ENCODE peak calls at places on chromosomes 4 and X, in eight cellular contexts. C is fibroblast of mammary gland, J is neural crest cell, S is D341Med, M is cardiac muscle cell, N is uterus, R is germinal center, U is iris pigment epithelial cell. B is an unnamed sample.

GRCh38 chr4:87679449-87680169 is 29.5 kb downstream of the DMP1 start:
- DNase-seq in C (peak; percentile 76), J (peak; percentile 69), S (peak; percentile 69), M (peak; percentile 84), N (peak; percentile 73), R (peak; percentile 30), U (peak; percentile 69), B (peak; percentile 36)

GRCh38 chrX:28312965-28313364 is 274.3 kb upstream of the IL1RAPL1 start:
- DNase-seq in C (no peak), J (no peak), S (no peak), M (no peak), N (no peak), R (no peak), U (no peak), B (no peak)

GRCh38 chr4:16218950-16219349 is 7.3 kb downstream of the TAPT1 start:
- DNase-seq in C (no peak), J (no peak), S (no peak), M (no peak), N (no peak), R (no peak), U (no peak), B (no peak)

GRCh38 chr4:171880136-171880535 is 66.9 kb downstream of the GALNTL6 start:
- DNase-seq in C (peak; percentile 64), J (no peak), S (no peak), M (peak; percentile 59), N (no peak), R (no peak), U (peak; percentile 98), B (peak; percentile 48)

GRCh38 chr4:118783887-118784286 is 52.0 kb downstream of the SEC24D start:
- DNase-seq in C (peak; percentile 82), J (no peak), S (no peak), M (peak; percentile 56), N (no peak), R (no peak), U (peak; percentile 86), B (peak; percentile 66)

GRCh38 chr4:116539744-116540143 is 545.6 kb downstream of the TRAM1L1 start:
- DNase-seq in C (no peak), J (no peak), S (no peak), M (no peak), N (no peak), R (no peak), U (no peak), B (no peak)

GRCh38 chrX:100750901-100751300 is 19.0 kb upstream of the SYTL4 start:
- DNase-seq in C (no peak), J (no peak), S (no peak), M (no peak), N (no peak), R (no peak), U (no peak), B (no peak)

GRCh38 chrX:17170973-17171372 is 204.0 kb upstream of the NHS start:
- DNase-seq in C (no peak), J (no peak), S (no peak), M (no peak), N (no peak), R (no peak), U (no peak), B (no peak)

GRCh38 chr4:47010347-47011188 is 17.2 kb upstream of the GABRA4 start:
- DNase-seq in C (no peak), J (no peak), S (no peak), M (no peak), N (no peak), R (no peak), U (no peak), B (no peak)

GRCh38 chrX:13598877-13599276 is 29.5 kb downstream of the EGFL6 start:
- DNase-seq in C (peak; percentile 25), J (no peak), S (peak; percentile 25), M (peak; percentile 6), N (no peak), R (no peak), U (peak; percentile 18), B (peak; percentile 3)

GRCh38 chr4:148951346-148951745 is 509.1 kb upstream of the NR3C2 start:
- DNase-seq in C (no peak), J (no peak), S (no peak), M (no peak), N (no peak), R (no peak), U (no peak), B (peak; percentile 42)

GRCh38 chr4:1207157-1207470 is 34.7 kb upstream of the SPON2 start:
- DNase-seq in C (no peak), J (no peak), S (no peak), M (no peak), N (no peak), R (no peak), U (no peak), B (no peak)

GRCh38 chrX:152913354-152913753 is 15.5 kb downstream of the ZNF185 start:
- DNase-seq in C (no peak), J (no peak), S (no peak), M (no peak), N (no peak), R (peak; percentile 21), U (no peak), B (no peak)

GRCh38 chr4:74667944-74668343 is 126.4 kb downstream of the BTC start:
- DNase-seq in C (no peak), J (no peak), S (no peak), M (no peak), N (no peak), R (no peak), U (no peak), B (no peak)

GRCh38 chr4:168844261-168845039 is 165.6 kb downstream of the CBR4 start:
- DNase-seq in C (no peak), J (no peak), S (no peak), M (no peak), N (no peak), R (no peak), U (peak; percentile 93), B (no peak)

GRCh38 chr4:60463846-60464502 is 736.2 kb upstream of the ADGRL3 start:
- DNase-seq in C (no peak), J (no peak), S (peak; percentile 42), M (no peak), N (no peak), R (no peak), U (peak; percentile 4), B (peak; percentile 49)

GRCh38 chr4:181566490-181566889 is 676.7 kb upstream of the TENM3 start:
- DNase-seq in C (peak; percentile 84), J (no peak), S (no peak), M (peak; percentile 34), N (no peak), R (no peak), U (peak; percentile 16), B (no peak)

GRCh38 chr4:140134780-140135179 is 19.2 kb downstream of the MAML3 start:
- DNase-seq in C (no peak), J (no peak), S (no peak), M (no peak), N (no peak), R (no peak), U (no peak), B (no peak)

GRCh38 chr4:159455675-159456235 is 352.9 kb downstream of the RAPGEF2 start:
- DNase-seq in C (peak; percentile 55), J (peak; percentile 35), S (peak; percentile 62), M (peak; percentile 61), N (no peak), R (peak; percentile 15), U (peak; percentile 57), B (peak; percentile 62)

GRCh38 chr4:54063224-54063623 is 1.2 kb downstream of the CHIC2 start:
- DNase-seq in C (peak; percentile 49), J (no peak), S (no peak), M (peak; percentile 62), N (no peak), R (no peak), U (peak; percentile 80), B (peak; percentile 57)

GRCh38 chrX:338836-339400 is 20.3 kb upstream of the GTPBP6 start:
- DNase-seq in C (no peak), J (no peak), S (no peak), M (no peak), N (no peak), R (no peak), U (no peak), B (no peak)

GRCh38 chr4:41678086-41678485 is 70.4 kb downstream of the PHOX2B start:
- DNase-seq in C (peak; percentile 27), J (no peak), S (no peak), M (peak; percentile 5), N (no peak), R (no peak), U (peak; percentile 89), B (no peak)

GRCh38 chr4:25457053-25457715 is 80.1 kb downstream of the ANAPC4 start:
- DNase-seq in C (peak; percentile 43), J (no peak), S (no peak), M (peak; percentile 51), N (no peak), R (no peak), U (peak; percentile 69), B (peak; percentile 52)

GRCh38 chrX:79078114-79078513 is 66.4 kb upstream of the GPR174 start:
- DNase-seq in C (no peak), J (no peak), S (no peak), M (no peak), N (no peak), R (no peak), U (no peak), B (no peak)

GRCh38 chr4:26594371-26594770 is 10.5 kb downstream of the TBC1D19 start:
- DNase-seq in C (no peak), J (no peak), S (no peak), M (no peak), N (no peak), R (no peak), U (no peak), B (no peak)

GRCh38 chr4:74158561-74159396 is 861 bp downstream of the MTHFD2L start:
- DNase-seq in C (peak; percentile 68), J (no peak), S (no peak), M (peak; percentile 58), N (no peak), R (no peak), U (peak; percentile 67), B (peak; percentile 68)

B was measured in epithelial cell of esophagus.